ENCODE peak calls at places on chromosomes 11 and 22, in five cellular contexts. A, U, L, Q and T are unnamed samples.

GRCh38 chr11:125170001-125170405 is 5.5 kb downstream of the PKNOX2 start:
- DNase-seq in Q (no peak), U (no peak), L (no peak), A (no peak), T (no peak)

GRCh38 chr11:69726019-69726418 is 22.2 kb upstream of the FGF19 start:
- DNase-seq in Q (no peak), L (no peak), A (no peak), U (no peak), T (no peak)

GRCh38 chr11:35969089-35970046 is 25.5 kb downstream of the LDLRAD3 start:
- DNase-seq in A (no peak), U (no peak), Q (no peak), L (peak), T (no peak)

GRCh38 chr11:17076517-17077239 is 789 bp downstream of the RPS13 start:
- DNase-seq in L (no peak), Q (no peak), U (no peak), A (no peak), T (peak)

GRCh38 chr11:70358797-70359196 is 39.5 kb upstream of the CTTN start:
- DNase-seq in L (no peak), Q (no peak), A (peak), U (no peak), T (peak)

GRCh38 chr11:128726464-128727139 is 32.7 kb downstream of the FLI1 start:
- DNase-seq in L (no peak), U (no peak), A (peak), Q (peak), T (peak)

GRCh38 chr11:130077671-130078468 is 8.2 kb downstream of the APLP2 start:
- DNase-seq in A (no peak), Q (no peak), U (no peak), L (no peak), T (no peak)

GRCh38 chr11:78208257-78209165 is 19.8 kb downstream of the USP35 start:
- DNase-seq in A (no peak), L (no peak), Q (no peak), U (no peak), T (peak)

GRCh38 chr22:32699686-32700085 is 101.8 kb upstream of the TIMP3 start:
- DNase-seq in L (no peak), A (no peak), Q (no peak), U (no peak), T (no peak)

GRCh38 chr11:73201249-73201648 is 16.8 kb upstream of the P2RY2 start:
- DNase-seq in Q (no peak), U (no peak), A (no peak), L (peak), T (no peak)

GRCh38 chr22:50537765-50538164 is 7.9 kb upstream of the KLHDC7B start:
- DNase-seq in U (no peak), Q (no peak), L (no peak), A (no peak), T (no peak)

GRCh38 chr11:104120493-104121200 is 43.3 kb downstream of the PDGFD start:
- DNase-seq in Q (no peak), U (peak), A (peak), L (no peak), T (no peak)

GRCh38 chr11:123480290-123480815 is 50.3 kb downstream of the GRAMD1B start:
- DNase-seq in A (no peak), L (no peak), Q (no peak), U (no peak), T (peak)

GRCh38 chr11:104995001-104995408 is 26.6 kb upstream of the CASP4 start:
- DNase-seq in U (no peak), A (no peak), L (no peak), Q (no peak), T (no peak)

GRCh38 chr11:69209936-69210659 is 54.4 kb downstream of the SMIM38 start:
- DNase-seq in Q (no peak), U (no peak), A (peak), L (no peak), T (peak)

GRCh38 chr22:16989915-16990314 is 18.1 kb downstream of the GAB4 start:
- DNase-seq in U (no peak), L (no peak), Q (no peak), A (no peak), T (no peak)

GRCh38 chr22:20857247-20857643 is 1.4 kb downstream of the PI4KA start:
- DNase-seq in A (no peak), Q (no peak), U (no peak), L (no peak), T (no peak)

GRCh38 chr22:26170112-26170492 is 840 bp downstream of the SEZ6L start:
- DNase-seq in Q (no peak), L (no peak), A (no peak), U (no peak), T (no peak)

GRCh38 chr22:30348837-30349236 is 7.9 kb downstream of the SF3A1 start:
- DNase-seq in A (no peak), L (no peak), U (no peak), Q (no peak), T (no peak)

GRCh38 chr11:911031-911889 is 650 bp upstream of the CHID1 start:
- DNase-seq in Q (peak), U (peak), A (peak), L (no peak), T (peak)